ENCODE peak calls at places on chromosomes 7 and 10, in four cellular contexts. One of them, this sample, is unnamed.
A peak's percentile ranks its signal among the peaks of the same experiment; 100 is the strongest.

GRCh38 chr10:122968698-122969097 is 11.5 kb upstream of the PSTK start:
- DNase-seq in cardiac muscle cell: no peak
- DNase-seq in A549: no peak
- DNase-seq in endothelial cell: no peak
- DNase-seq in this sample: no peak

GRCh38 chr7:151665363-151665762 is 145.7 kb upstream of the RHEB start:
- DNase-seq in cardiac muscle cell: peak; percentile 97
- DNase-seq in A549: no peak
- DNase-seq in endothelial cell: no peak
- DNase-seq in this sample: no peak

GRCh38 chr10:67011981-67012380 is 86.1 kb downstream of the LRRTM3 start:
- DNase-seq in cardiac muscle cell: no peak
- DNase-seq in A549: no peak
- DNase-seq in endothelial cell: no peak
- DNase-seq in this sample: no peak

GRCh38 chr7:81887098-81887497 is 117.3 kb upstream of the HGF start:
- DNase-seq in cardiac muscle cell: peak; percentile 48
- DNase-seq in A549: no peak
- DNase-seq in endothelial cell: no peak
- DNase-seq in this sample: no peak

GRCh38 chr10:4532467-4532866 is 293.5 kb upstream of the AKR1E2 start:
- DNase-seq in cardiac muscle cell: peak; percentile 76
- DNase-seq in A549: no peak
- DNase-seq in endothelial cell: no peak
- DNase-seq in this sample: no peak

GRCh38 chr7:158574308-158575036 is 13.2 kb downstream of the PTPRN2 start:
- DNase-seq in cardiac muscle cell: no peak
- DNase-seq in A549: no peak
- DNase-seq in endothelial cell: no peak
- DNase-seq in this sample: no peak

GRCh38 chr10:120556164-120556532 is 99.1 kb downstream of the PLPP4 start:
- DNase-seq in cardiac muscle cell: no peak
- DNase-seq in A549: no peak
- DNase-seq in endothelial cell: no peak
- DNase-seq in this sample: no peak

GRCh38 chr7:145718129-145718528 is 398.5 kb upstream of the CNTNAP2 start:
- DNase-seq in cardiac muscle cell: no peak
- DNase-seq in A549: no peak
- DNase-seq in endothelial cell: no peak
- DNase-seq in this sample: no peak

GRCh38 chr10:92800122-92800521 is 48.2 kb upstream of the EXOC6 start:
- DNase-seq in cardiac muscle cell: no peak
- DNase-seq in A549: no peak
- DNase-seq in endothelial cell: no peak
- DNase-seq in this sample: no peak

GRCh38 chr7:38731195-38731594 is 100.0 kb upstream of the AMPH start:
- DNase-seq in cardiac muscle cell: no peak
- DNase-seq in A549: no peak
- DNase-seq in endothelial cell: no peak
- DNase-seq in this sample: no peak

GRCh38 chr10:17023386-17024298 is 106.0 kb downstream of the CUBN start:
- DNase-seq in cardiac muscle cell: peak; percentile 98
- DNase-seq in A549: peak; percentile 52
- DNase-seq in endothelial cell: peak; percentile 49
- DNase-seq in this sample: peak; percentile 61

DNA sequence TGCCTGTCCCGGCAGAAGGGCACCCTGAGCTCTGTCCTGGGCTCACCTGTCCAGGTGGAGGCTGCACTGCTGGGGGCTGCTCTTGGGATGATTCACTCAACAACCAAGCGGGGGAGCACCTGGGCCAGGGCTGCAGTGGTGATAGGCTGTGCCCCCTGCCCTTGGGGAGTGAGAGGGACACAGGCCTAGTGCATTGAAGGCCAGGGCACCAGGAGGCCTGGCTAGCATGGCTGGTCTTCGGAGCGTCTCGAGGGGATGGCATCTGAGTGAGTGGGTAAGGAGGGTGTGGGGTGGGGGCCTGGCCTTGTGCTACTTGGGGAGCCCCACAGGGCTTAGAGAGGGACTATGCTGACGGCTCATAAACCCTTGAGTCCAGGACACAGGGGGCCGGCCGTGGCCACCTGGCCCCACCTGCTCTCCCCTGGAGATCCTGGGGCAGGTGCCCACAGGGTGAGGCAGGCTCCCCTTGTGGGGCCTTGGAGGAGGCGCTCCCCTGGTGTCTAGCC is 3.1 kb downstream of the PWWP2B start:
- DNase-seq in cardiac muscle cell: no peak
- DNase-seq in A549: no peak
- DNase-seq in endothelial cell: no peak
- DNase-seq in this sample: no peak
- TF ChIP-seq CTCF in cardiac muscle cell: no peak
- TF ChIP-seq CTCF in A549: no peak
- TF ChIP-seq CTCF in endothelial cell: no peak
- TF ChIP-seq CTCF in this sample: no peak

GRCh38 chr7:93178213-93178612 is 30.0 kb upstream of the SAMD9L start:
- DNase-seq in cardiac muscle cell: peak; percentile 41
- DNase-seq in A549: peak; percentile 3
- DNase-seq in endothelial cell: no peak
- DNase-seq in this sample: no peak
- TF ChIP-seq CTCF in cardiac muscle cell: peak; percentile 23
- TF ChIP-seq CTCF in A549: peak; percentile 34
- TF ChIP-seq CTCF in endothelial cell: no peak
- TF ChIP-seq CTCF in this sample: no peak

GRCh38 chr10:78231327-78231726 is 197.7 kb downstream of the RPS24 start:
- DNase-seq in cardiac muscle cell: no peak
- DNase-seq in A549: no peak
- DNase-seq in endothelial cell: no peak
- DNase-seq in this sample: no peak

GRCh38 chr10:78236416-78237015 is 202.9 kb downstream of the RPS24 start:
- DNase-seq in cardiac muscle cell: no peak
- DNase-seq in A549: no peak
- DNase-seq in endothelial cell: no peak
- DNase-seq in this sample: no peak

GRCh38 chr10:78229950-78230675 is 196.4 kb downstream of the RPS24 start:
- DNase-seq in cardiac muscle cell: no peak
- DNase-seq in A549: no peak
- DNase-seq in endothelial cell: no peak
- DNase-seq in this sample: no peak

DNA sequence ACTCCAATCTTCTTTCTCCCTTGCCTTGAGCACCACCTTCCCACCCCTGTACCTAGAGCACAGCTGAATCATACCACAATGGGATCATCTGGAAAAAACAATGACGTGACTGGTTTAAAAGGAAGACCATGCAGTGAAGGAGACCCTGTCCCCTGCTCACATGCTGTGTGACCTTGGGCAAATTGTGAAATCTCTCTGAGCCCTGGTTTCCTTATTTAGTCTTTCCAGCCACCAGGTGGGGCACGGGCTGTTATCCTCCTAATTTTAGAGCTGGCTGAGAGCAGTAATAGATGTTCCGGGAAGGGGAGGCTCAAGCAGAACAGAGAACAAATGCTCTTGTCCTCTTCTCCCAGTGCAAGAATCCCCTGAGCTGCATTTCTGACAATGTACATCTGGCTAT is 198.3 kb downstream of the RPS24 start:
- DNase-seq in cardiac muscle cell: peak; percentile 52
- DNase-seq in A549: no peak
- DNase-seq in endothelial cell: no peak
- DNase-seq in this sample: peak; percentile 18
- TF ChIP-seq CTCF in cardiac muscle cell: peak; percentile 33
- TF ChIP-seq CTCF in A549: peak; percentile 24
- TF ChIP-seq CTCF in endothelial cell: no peak
- TF ChIP-seq CTCF in this sample: peak; percentile 12

DNA sequence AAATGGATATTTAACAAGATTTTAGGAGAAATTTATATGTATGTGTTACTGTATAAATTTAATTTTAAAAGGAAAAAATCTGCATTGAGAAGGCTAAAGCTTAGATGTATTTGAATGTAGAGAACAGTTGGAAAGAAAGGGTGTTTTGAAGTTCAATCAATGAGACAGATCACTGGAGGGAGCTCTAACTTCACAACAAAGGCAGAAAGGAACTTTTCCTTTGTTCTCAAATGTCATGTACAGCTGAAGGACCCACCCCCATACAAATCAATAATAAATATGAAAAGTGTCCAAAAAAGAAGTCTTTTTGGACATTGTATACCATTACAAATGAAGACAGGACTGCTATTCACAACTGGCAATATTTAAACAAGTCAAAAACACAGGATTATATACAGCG is 403.4 kb downstream of the DNAJB9 start:
- DNase-seq in cardiac muscle cell: peak; percentile 1
- DNase-seq in A549: no peak
- DNase-seq in endothelial cell: peak; percentile 11
- DNase-seq in this sample: no peak
- TF ChIP-seq CTCF in cardiac muscle cell: no peak
- TF ChIP-seq CTCF in A549: peak; percentile 28
- TF ChIP-seq CTCF in endothelial cell: no peak
- TF ChIP-seq CTCF in this sample: no peak

GRCh38 chr10:50248057-50248456 is 3.3 kb downstream of the ASAH2 start:
- DNase-seq in cardiac muscle cell: no peak
- DNase-seq in A549: no peak
- DNase-seq in endothelial cell: no peak
- DNase-seq in this sample: no peak
- TF ChIP-seq CTCF in cardiac muscle cell: no peak
- TF ChIP-seq CTCF in A549: no peak
- TF ChIP-seq CTCF in endothelial cell: no peak
- TF ChIP-seq CTCF in this sample: no peak

GRCh38 chr7:520503-521161 is 986 bp upstream of the PDGFA start:
- DNase-seq in cardiac muscle cell: peak; percentile 53
- DNase-seq in A549: no peak
- DNase-seq in endothelial cell: no peak
- DNase-seq in this sample: no peak

GRCh38 chr7:522938-523289 is 3.3 kb upstream of the PDGFA start:
- DNase-seq in cardiac muscle cell: no peak
- DNase-seq in A549: no peak
- DNase-seq in endothelial cell: no peak
- DNase-seq in this sample: no peak

GRCh38 chr7:522071-522937 is 2.7 kb upstream of the PDGFA start:
- DNase-seq in cardiac muscle cell: peak; percentile 60
- DNase-seq in A549: no peak
- DNase-seq in endothelial cell: no peak
- DNase-seq in this sample: peak; percentile 72

GRCh38 chr7:519974-520458 is 370 bp upstream of the PDGFA start:
- DNase-seq in cardiac muscle cell: peak; percentile 74
- DNase-seq in A549: peak; percentile 63
- DNase-seq in endothelial cell: peak; percentile 57
- DNase-seq in this sample: peak; percentile 80

DNA sequence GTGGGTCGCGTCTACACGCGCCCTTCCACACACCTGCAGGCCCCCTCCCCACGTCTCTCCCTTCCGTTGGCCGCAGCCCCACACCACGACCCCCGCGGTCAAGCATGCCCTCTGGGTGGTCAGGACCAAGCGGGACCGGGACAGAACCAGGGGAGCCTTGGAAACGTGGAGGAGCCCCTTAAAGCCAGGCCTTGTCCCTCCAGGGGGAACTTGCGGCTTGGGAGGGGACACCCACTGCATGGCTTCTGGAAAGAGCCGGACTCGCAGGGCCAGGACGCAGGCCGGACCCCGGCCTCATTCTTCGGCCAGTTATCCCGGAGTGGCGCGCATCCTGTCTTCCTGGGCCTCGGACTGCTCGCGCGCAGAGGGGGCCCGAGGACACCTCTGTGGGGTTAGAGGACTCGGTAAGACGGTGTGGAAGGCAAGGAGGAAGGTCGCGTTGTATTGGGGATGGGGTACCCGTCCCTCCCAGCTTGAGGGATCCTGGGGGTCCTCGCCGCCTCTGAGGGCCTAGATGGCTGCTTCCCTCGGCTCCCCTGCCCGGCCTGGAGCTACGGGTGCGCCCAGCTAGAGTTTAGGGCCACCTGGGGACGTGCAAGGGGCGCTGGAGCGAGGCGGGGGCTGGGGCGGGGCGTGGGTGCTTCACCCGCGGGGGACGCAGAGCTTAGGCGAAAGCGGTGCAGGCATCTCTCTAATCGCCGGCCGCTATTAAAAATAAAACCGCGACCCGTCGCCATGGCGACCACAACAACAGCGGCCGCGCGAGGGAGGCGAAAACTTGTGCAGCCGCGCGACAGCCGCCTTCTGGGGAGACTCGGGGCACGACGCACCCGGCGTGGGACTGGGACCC is 1.8 kb upstream of the PDGFA start:
- DNase-seq in cardiac muscle cell: peak; percentile 65
- DNase-seq in A549: peak; percentile 44
- DNase-seq in endothelial cell: peak; percentile 36
- DNase-seq in this sample: peak; percentile 70
- TF ChIP-seq CTCF in cardiac muscle cell: no peak
- TF ChIP-seq CTCF in A549: no peak
- TF ChIP-seq CTCF in endothelial cell: no peak
- TF ChIP-seq CTCF in this sample: no peak

GRCh38 chr10:132036153-132036886 is 29.4 kb upstream of the JAKMIP3 start:
- DNase-seq in cardiac muscle cell: peak; percentile 45
- DNase-seq in A549: peak; percentile 52
- DNase-seq in endothelial cell: peak; percentile 31
- DNase-seq in this sample: no peak

GRCh38 chr10:132030898-132031463 is 34.8 kb upstream of the JAKMIP3 start:
- DNase-seq in cardiac muscle cell: no peak
- DNase-seq in A549: no peak
- DNase-seq in endothelial cell: no peak
- DNase-seq in this sample: no peak

GRCh38 chr10:132035476-132035875 is 30.3 kb upstream of the JAKMIP3 start:
- DNase-seq in cardiac muscle cell: no peak
- DNase-seq in A549: no peak
- DNase-seq in endothelial cell: no peak
- DNase-seq in this sample: no peak

GRCh38 chr10:132036887-132037675 is 28.7 kb upstream of the JAKMIP3 start:
- DNase-seq in cardiac muscle cell: no peak
- DNase-seq in A549: peak; percentile 57
- DNase-seq in endothelial cell: no peak
- DNase-seq in this sample: no peak

DNA sequence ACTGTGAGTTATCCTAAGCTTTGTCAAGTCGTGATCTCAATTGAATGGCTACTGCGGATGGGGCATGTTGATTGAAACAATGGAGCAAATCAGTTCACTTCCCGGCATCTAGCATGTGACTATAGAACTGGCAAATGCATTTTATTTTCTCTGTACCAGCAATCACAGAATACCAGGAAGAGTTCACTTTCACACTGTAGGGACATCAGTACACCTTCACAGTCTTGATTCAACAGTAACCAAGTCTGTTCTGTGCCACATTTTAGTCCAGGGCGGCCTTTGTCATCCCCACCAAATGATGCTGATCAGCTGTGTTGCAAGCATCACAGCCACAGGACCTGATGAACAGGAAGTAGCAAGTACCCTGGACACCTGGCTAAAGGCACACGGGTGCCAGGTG is 32.1 kb upstream of the JAKMIP3 start:
- DNase-seq in cardiac muscle cell: no peak
- DNase-seq in A549: no peak
- DNase-seq in endothelial cell: no peak
- DNase-seq in this sample: no peak
- TF ChIP-seq CTCF in cardiac muscle cell: no peak
- TF ChIP-seq CTCF in A549: no peak
- TF ChIP-seq CTCF in endothelial cell: no peak
- TF ChIP-seq CTCF in this sample: no peak

GRCh38 chr10:72278668-72279393 is 5.1 kb downstream of the DDIT4 start:
- DNase-seq in cardiac muscle cell: no peak
- DNase-seq in A549: no peak
- DNase-seq in endothelial cell: no peak
- DNase-seq in this sample: no peak
- TF ChIP-seq CTCF in cardiac muscle cell: no peak
- TF ChIP-seq CTCF in A549: peak; percentile 26
- TF ChIP-seq CTCF in endothelial cell: no peak
- TF ChIP-seq CTCF in this sample: no peak

This sample was measured in Calu3.